ENCODE peak calls at places on chromosomes 2 and 18, in seven cellular contexts. One of them, this sample, is unnamed.

GRCh38 chr2:14803994-14804393 is 171.5 kb downstream of the LRATD1 start:
- DNase-seq in EH: no peak
- DNase-seq in hepatocyte: no peak
- DNase-seq in cardiac muscle cell: no peak
- DNase-seq in CD4-positive, CD25-positive, alpha-beta regulatory T cell: no peak
- DNase-seq in COR-L47: no peak
- DNase-seq in GM12891: no peak
- DNase-seq in this sample: no peak

GRCh38 chr18:69814861-69815385 is 132.8 kb downstream of the CD226 start:
- DNase-seq in EH: no peak
- DNase-seq in hepatocyte: no peak
- DNase-seq in cardiac muscle cell: no peak
- DNase-seq in CD4-positive, CD25-positive, alpha-beta regulatory T cell: no peak
- DNase-seq in COR-L47: no peak
- DNase-seq in GM12891: no peak
- DNase-seq in this sample: no peak

GRCh38 chr2:111675419-111676194 is 208.4 kb downstream of the ANAPC1 start:
- DNase-seq in EH: peak; percentile 5
- DNase-seq in hepatocyte: no peak
- DNase-seq in cardiac muscle cell: no peak
- DNase-seq in CD4-positive, CD25-positive, alpha-beta regulatory T cell: no peak
- DNase-seq in COR-L47: no peak
- DNase-seq in GM12891: no peak
- DNase-seq in this sample: no peak

GRCh38 chr2:15941970-15942710 is 1.8 kb downstream of the MYCN start:
- DNase-seq in EH: no peak
- DNase-seq in hepatocyte: peak; percentile 41
- DNase-seq in cardiac muscle cell: peak; percentile 55
- DNase-seq in CD4-positive, CD25-positive, alpha-beta regulatory T cell: peak; percentile 17
- DNase-seq in COR-L47: no peak
- DNase-seq in GM12891: peak; percentile 35
- DNase-seq in this sample: no peak

GRCh38 chr2:230870544-230871360 is 6.0 kb downstream of the ITM2C start:
- DNase-seq in EH: peak; percentile 18
- DNase-seq in hepatocyte: peak; percentile 75
- DNase-seq in cardiac muscle cell: peak; percentile 66
- DNase-seq in CD4-positive, CD25-positive, alpha-beta regulatory T cell: no peak
- DNase-seq in COR-L47: no peak
- DNase-seq in GM12891: no peak
- DNase-seq in this sample: peak; percentile 11

GRCh38 chr2:160033732-160034392 is 28.6 kb downstream of the PLA2R1 start:
- DNase-seq in EH: peak; percentile 76
- DNase-seq in hepatocyte: no peak
- DNase-seq in cardiac muscle cell: no peak
- DNase-seq in CD4-positive, CD25-positive, alpha-beta regulatory T cell: no peak
- DNase-seq in COR-L47: no peak
- DNase-seq in GM12891: no peak
- DNase-seq in this sample: peak; percentile 52

GRCh38 chr2:227503433-227504406 is 31.8 kb downstream of the AGFG1 start:
- DNase-seq in EH: peak; percentile 82
- DNase-seq in hepatocyte: peak; percentile 8
- DNase-seq in cardiac muscle cell: no peak
- DNase-seq in CD4-positive, CD25-positive, alpha-beta regulatory T cell: no peak
- DNase-seq in COR-L47: no peak
- DNase-seq in GM12891: no peak
- DNase-seq in this sample: peak; percentile 58

GRCh38 chr18:65287642-65288041 is 463.2 kb upstream of the CDH7 start:
- DNase-seq in EH: no peak
- DNase-seq in hepatocyte: no peak
- DNase-seq in cardiac muscle cell: no peak
- DNase-seq in CD4-positive, CD25-positive, alpha-beta regulatory T cell: no peak
- DNase-seq in COR-L47: peak; percentile 84
- DNase-seq in GM12891: no peak
- DNase-seq in this sample: no peak

GRCh38 chr2:226794751-226795171 is 4.9 kb downstream of the IRS1 start:
- DNase-seq in EH: peak; percentile 77
- DNase-seq in hepatocyte: peak; percentile 42
- DNase-seq in cardiac muscle cell: no peak
- DNase-seq in CD4-positive, CD25-positive, alpha-beta regulatory T cell: no peak
- DNase-seq in COR-L47: no peak
- DNase-seq in GM12891: no peak
- DNase-seq in this sample: peak; percentile 66

GRCh38 chr2:134257965-134258683 is 4.3 kb downstream of the MGAT5 start:
- DNase-seq in EH: no peak
- DNase-seq in hepatocyte: no peak
- DNase-seq in cardiac muscle cell: no peak
- DNase-seq in CD4-positive, CD25-positive, alpha-beta regulatory T cell: no peak
- DNase-seq in COR-L47: no peak
- DNase-seq in GM12891: no peak
- DNase-seq in this sample: no peak

GRCh38 chr2:65626831-65627230 is 194.4 kb upstream of the SPRED2 start:
- DNase-seq in EH: no peak
- DNase-seq in hepatocyte: no peak
- DNase-seq in cardiac muscle cell: no peak
- DNase-seq in CD4-positive, CD25-positive, alpha-beta regulatory T cell: no peak
- DNase-seq in COR-L47: no peak
- DNase-seq in GM12891: no peak
- DNase-seq in this sample: no peak

GRCh38 chr2:157830696-157831570 is 45.2 kb downstream of the ACVR1 start:
- DNase-seq in EH: peak; percentile 91
- DNase-seq in hepatocyte: peak; percentile 72
- DNase-seq in cardiac muscle cell: no peak
- DNase-seq in CD4-positive, CD25-positive, alpha-beta regulatory T cell: no peak
- DNase-seq in COR-L47: no peak
- DNase-seq in GM12891: no peak
- DNase-seq in this sample: peak; percentile 95

GRCh38 chr2:106342801-106343200 is 125.4 kb downstream of the RGPD3 start:
- DNase-seq in EH: no peak
- DNase-seq in hepatocyte: no peak
- DNase-seq in cardiac muscle cell: no peak
- DNase-seq in CD4-positive, CD25-positive, alpha-beta regulatory T cell: no peak
- DNase-seq in COR-L47: no peak
- DNase-seq in GM12891: no peak
- DNase-seq in this sample: no peak

GRCh38 chr18:48749768-48750167 is 201.0 kb downstream of the SMAD7 start:
- DNase-seq in EH: peak; percentile 43
- DNase-seq in hepatocyte: no peak
- DNase-seq in cardiac muscle cell: no peak
- DNase-seq in CD4-positive, CD25-positive, alpha-beta regulatory T cell: no peak
- DNase-seq in COR-L47: no peak
- DNase-seq in GM12891: no peak
- DNase-seq in this sample: peak; percentile 78

GRCh38 chr2:20421988-20422678 is 24.7 kb upstream of the RHOB start:
- DNase-seq in EH: peak; percentile 97
- DNase-seq in hepatocyte: no peak
- DNase-seq in cardiac muscle cell: no peak
- DNase-seq in CD4-positive, CD25-positive, alpha-beta regulatory T cell: no peak
- DNase-seq in COR-L47: no peak
- DNase-seq in GM12891: no peak
- DNase-seq in this sample: peak; percentile 79

GRCh38 chr2:197134206-197134605 is 176.4 kb downstream of the ANKRD44 start:
- DNase-seq in EH: no peak
- DNase-seq in hepatocyte: no peak
- DNase-seq in cardiac muscle cell: no peak
- DNase-seq in CD4-positive, CD25-positive, alpha-beta regulatory T cell: no peak
- DNase-seq in COR-L47: no peak
- DNase-seq in GM12891: no peak
- DNase-seq in this sample: no peak

GRCh38 chr2:237551071-237551574 is 15.3 kb upstream of the PRLH start:
- DNase-seq in EH: no peak
- DNase-seq in hepatocyte: no peak
- DNase-seq in cardiac muscle cell: no peak
- DNase-seq in CD4-positive, CD25-positive, alpha-beta regulatory T cell: no peak
- DNase-seq in COR-L47: no peak
- DNase-seq in GM12891: no peak
- DNase-seq in this sample: no peak

GRCh38 chr18:62655520-62656219 is 59.7 kb upstream of the PHLPP1 start:
- DNase-seq in EH: no peak
- DNase-seq in hepatocyte: no peak
- DNase-seq in cardiac muscle cell: no peak
- DNase-seq in CD4-positive, CD25-positive, alpha-beta regulatory T cell: no peak
- DNase-seq in COR-L47: no peak
- DNase-seq in GM12891: no peak
- DNase-seq in this sample: no peak

GRCh38 chr2:24734741-24735140 is 58.5 kb downstream of the PTRHD1 start:
- DNase-seq in EH: no peak
- DNase-seq in hepatocyte: no peak
- DNase-seq in cardiac muscle cell: no peak
- DNase-seq in CD4-positive, CD25-positive, alpha-beta regulatory T cell: no peak
- DNase-seq in COR-L47: no peak
- DNase-seq in GM12891: no peak
- DNase-seq in this sample: no peak

GRCh38 chr2:175855794-175856453 is 146.1 kb downstream of the LNPK start:
- DNase-seq in EH: peak; percentile 67
- DNase-seq in hepatocyte: no peak
- DNase-seq in cardiac muscle cell: peak; percentile 67
- DNase-seq in CD4-positive, CD25-positive, alpha-beta regulatory T cell: no peak
- DNase-seq in COR-L47: no peak
- DNase-seq in GM12891: no peak
- DNase-seq in this sample: peak; percentile 53

GRCh38 chr2:43825841-43826240 is 12.8 kb downstream of the ABCG5 start:
- DNase-seq in EH: no peak
- DNase-seq in hepatocyte: no peak
- DNase-seq in cardiac muscle cell: no peak
- DNase-seq in CD4-positive, CD25-positive, alpha-beta regulatory T cell: no peak
- DNase-seq in COR-L47: no peak
- DNase-seq in GM12891: no peak
- DNase-seq in this sample: no peak

GRCh38 chr2:38109732-38110181 is 33.8 kb upstream of the CYP1B1 start:
- DNase-seq in EH: peak; percentile 9
- DNase-seq in hepatocyte: peak; percentile 45
- DNase-seq in cardiac muscle cell: no peak
- DNase-seq in CD4-positive, CD25-positive, alpha-beta regulatory T cell: no peak
- DNase-seq in COR-L47: no peak
- DNase-seq in GM12891: no peak
- DNase-seq in this sample: no peak

GRCh38 chr18:36688020-36688965 is 140.5 kb downstream of the TPGS2 start:
- DNase-seq in EH: peak; percentile 73
- DNase-seq in hepatocyte: peak; percentile 82
- DNase-seq in cardiac muscle cell: peak; percentile 64
- DNase-seq in CD4-positive, CD25-positive, alpha-beta regulatory T cell: peak; percentile 12
- DNase-seq in COR-L47: peak; percentile 33
- DNase-seq in GM12891: peak; percentile 42
- DNase-seq in this sample: no peak

This sample was measured in astrocyte.